ENCODE peak calls at places on chromosomes 16 and 17, in six cellular contexts. U is upper lobe of left lung, A is heart left ventricle, H is uterus, F is GM06990, I is tibial nerve. G is an unnamed sample.

GRCh38 chr17:82314721-82315605 is 2.4 kb downstream of the CD7 start:
- DNase-seq in U (no peak), A (no peak), H (no peak), F (no peak), I (no peak), G (no peak)

GRCh38 chr16:88466175-88466862 is 13.2 kb downstream of the ZFPM1 start:
- DNase-seq in U (no peak), A (no peak), H (no peak), F (no peak), I (no peak), G (no peak)

GRCh38 chr16:81432899-81433560 is 11.6 kb upstream of the CMIP start:
- DNase-seq in U (no peak), A (no peak), H (no peak), F (peak), I (no peak), G (no peak)

GRCh38 chr16:68358951-68359350 is 48.1 kb downstream of the PRMT7 start:
- DNase-seq in U (no peak), A (no peak), H (no peak), F (no peak), I (no peak), G (no peak)

GRCh38 chr17:58311429-58311894 is 17.1 kb downstream of the TSPOAP1 start:
- DNase-seq in U (no peak), A (no peak), H (no peak), F (no peak), I (no peak), G (no peak)

GRCh38 chr17:81315170-81315884 is 20.2 kb upstream of the SLC38A10 start:
- DNase-seq in U (no peak), A (no peak), H (no peak), F (no peak), I (no peak), G (no peak)

GRCh38 chr17:75694536-75694935 is 26.7 kb upstream of the ITGB4 start:
- DNase-seq in U (no peak), A (peak), H (no peak), F (no peak), I (no peak), G (peak)

GRCh38 chr17:40483679-40484078 is 17.7 kb downstream of the TNS4 start:
- DNase-seq in U (no peak), A (no peak), H (no peak), F (no peak), I (no peak), G (no peak)

GRCh38 chr16:79863128-79864031 is 262.8 kb upstream of the MAF start:
- DNase-seq in U (no peak), A (no peak), H (no peak), F (no peak), I (no peak), G (no peak)

GRCh38 chr16:81583893-81584705 is 139.5 kb downstream of the CMIP start:
- DNase-seq in U (peak), A (no peak), H (no peak), F (no peak), I (no peak), G (no peak)

GRCh38 chr16:57645691-57646387 is 17.4 kb downstream of the ADGRG1 start:
- DNase-seq in U (no peak), A (peak), H (peak), F (no peak), I (no peak), G (peak)

GRCh38 chr16:60945225-60945624 is 1091.0 kb downstream of the CDH8 start:
- DNase-seq in U (no peak), A (no peak), H (no peak), F (no peak), I (no peak), G (no peak)

GRCh38 chr17:28938552-28938951 is 12.8 kb downstream of the PHF12 start:
- DNase-seq in U (no peak), A (no peak), H (no peak), F (no peak), I (no peak), G (no peak)

GRCh38 chr17:74328487-74328886 is 2.5 kb downstream of the KIF19 start:
- DNase-seq in U (no peak), A (no peak), H (no peak), F (no peak), I (no peak), G (no peak)

GRCh38 chr17:74324521-74324920 is 1.5 kb upstream of the KIF19 start:
- DNase-seq in U (no peak), A (no peak), H (no peak), F (no peak), I (no peak), G (no peak)

GRCh38 chr17:74325743-74326379 is at the start of gene KIF19:
- DNase-seq in U (peak), A (peak), H (no peak), F (peak), I (no peak), G (peak)

GRCh38 chr17:74326506-74326905 is 480 bp downstream of the KIF19 start:
- DNase-seq in U (no peak), A (no peak), H (no peak), F (no peak), I (no peak), G (no peak)

DNA sequence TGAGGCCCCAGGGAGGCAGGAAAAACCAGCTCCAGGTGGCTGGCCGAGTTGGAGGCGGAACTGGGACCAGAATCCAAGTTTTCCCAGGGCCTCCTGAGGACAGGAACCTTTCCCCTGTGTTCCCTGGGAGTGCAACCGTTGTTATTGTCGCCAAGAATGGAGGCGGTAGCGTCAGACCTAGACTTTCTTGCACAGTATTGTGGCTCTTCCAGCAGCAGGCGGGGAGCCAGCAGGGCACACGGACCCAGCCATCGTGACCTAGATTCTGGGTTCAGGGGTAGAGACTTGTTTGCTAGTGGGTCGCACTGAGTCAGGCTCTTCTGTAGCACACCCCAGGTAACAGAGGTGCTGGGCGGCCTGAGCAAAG is 667 bp upstream of the KIF19 start:
- DNase-seq in U (no peak), A (no peak), H (no peak), F (no peak), I (no peak), G (no peak)
- H3K4me3 ChIP-seq in U (peak), A (peak), H (no peak), F (no peak), I (peak), G (peak)

DNA sequence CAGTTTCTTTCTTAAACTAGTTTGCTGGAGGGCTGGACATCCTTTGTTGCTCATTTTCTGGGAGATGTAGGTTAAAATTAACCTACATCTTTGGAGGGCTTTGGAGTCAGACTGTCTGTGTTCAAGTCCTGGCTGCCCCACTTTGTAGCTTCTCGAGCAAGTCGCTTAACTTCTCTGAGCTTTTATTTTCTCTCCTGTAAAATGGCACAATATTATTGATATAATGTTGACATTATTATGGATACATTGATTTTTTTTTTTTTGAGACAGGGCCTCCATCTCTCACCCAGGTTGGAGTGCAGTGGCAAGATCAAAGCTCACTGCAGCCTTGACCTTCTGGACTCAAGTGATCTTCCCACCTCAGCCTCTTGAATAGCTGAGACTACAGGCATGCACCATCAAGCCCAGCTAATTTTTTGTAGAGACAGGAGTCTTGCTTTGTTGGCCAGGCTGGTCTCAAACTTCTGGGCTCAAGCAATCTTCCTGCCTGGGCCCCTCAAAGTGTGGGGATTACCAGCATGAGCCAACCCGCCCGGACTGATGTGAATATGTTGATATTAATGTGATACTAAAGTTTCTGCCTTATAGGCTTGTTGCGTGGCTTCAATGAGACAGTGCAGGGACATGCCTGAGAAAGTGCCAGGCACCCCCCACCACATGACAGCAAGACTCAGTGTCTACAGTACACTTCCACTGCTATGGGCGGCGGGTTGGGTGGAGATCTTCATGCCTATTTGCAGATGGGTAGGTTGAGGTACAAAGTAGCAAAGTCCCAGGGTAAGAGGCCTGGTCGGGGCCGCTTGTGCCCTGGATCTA is 31.6 kb upstream of the RMI2 start:
- DNase-seq in U (no peak), A (no peak), H (no peak), F (no peak), I (no peak), G (no peak)
- H3K4me3 ChIP-seq in U (no peak), A (no peak), H (no peak), F (no peak), I (no peak), G (no peak)

GRCh38 chr16:66873685-66874055 is 6.6 kb upstream of the PDP2 start:
- DNase-seq in U (no peak), A (no peak), H (no peak), F (no peak), I (no peak), G (no peak)

GRCh38 chr16:66871840-66872239 is 8.5 kb upstream of the PDP2 start:
- DNase-seq in U (no peak), A (no peak), H (no peak), F (no peak), I (no peak), G (no peak)

GRCh38 chr16:66874079-66874775 is 6.1 kb upstream of the PDP2 start:
- DNase-seq in U (no peak), A (no peak), H (no peak), F (no peak), I (no peak), G (no peak)

GRCh38 chr16:66872524-66872923 is 7.8 kb upstream of the PDP2 start:
- DNase-seq in U (no peak), A (no peak), H (no peak), F (no peak), I (no peak), G (no peak)

DNA sequence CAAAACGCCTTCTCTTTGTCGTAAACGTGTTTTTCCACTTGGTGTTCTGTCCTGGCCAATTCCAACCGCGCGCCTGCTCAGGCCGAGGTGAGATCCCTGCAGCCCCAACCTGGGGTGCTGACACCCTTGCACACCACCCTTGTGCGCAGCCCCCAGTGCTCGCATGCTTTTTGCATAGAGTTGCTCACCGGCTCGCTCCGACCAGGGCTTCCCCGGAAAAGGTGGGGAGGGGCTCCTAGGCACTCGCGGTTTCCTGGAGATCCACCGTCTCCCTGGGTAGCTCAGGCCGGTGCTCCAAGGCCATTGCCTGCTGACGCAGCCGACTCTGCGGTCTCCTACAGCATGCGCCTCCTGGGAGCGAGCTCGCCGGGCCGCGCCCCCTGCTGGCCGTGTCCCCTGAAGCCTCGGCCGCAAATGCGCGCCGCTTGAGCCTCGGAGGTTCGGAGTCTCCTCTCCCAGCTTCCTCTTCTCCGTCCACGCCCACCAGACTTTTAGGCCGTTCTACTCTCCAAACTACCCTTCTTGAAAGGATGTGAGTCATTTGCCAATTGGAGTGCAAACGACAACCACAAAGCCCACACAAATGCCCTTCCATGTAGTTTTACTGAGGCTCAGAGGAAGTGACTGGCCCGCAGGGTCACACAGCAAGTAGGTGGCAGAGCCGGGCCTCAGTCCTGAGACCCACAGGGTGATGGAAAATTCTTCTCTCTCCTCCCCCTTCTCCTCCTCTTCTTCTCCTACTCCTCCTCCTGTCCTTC is 7.2 kb upstream of the PDP2 start:
- DNase-seq in U (peak), A (peak), H (peak), F (peak), I (peak), G (peak)
- H3K4me3 ChIP-seq in U (peak), A (peak), H (peak), F (peak), I (peak), G (peak)

DNA sequence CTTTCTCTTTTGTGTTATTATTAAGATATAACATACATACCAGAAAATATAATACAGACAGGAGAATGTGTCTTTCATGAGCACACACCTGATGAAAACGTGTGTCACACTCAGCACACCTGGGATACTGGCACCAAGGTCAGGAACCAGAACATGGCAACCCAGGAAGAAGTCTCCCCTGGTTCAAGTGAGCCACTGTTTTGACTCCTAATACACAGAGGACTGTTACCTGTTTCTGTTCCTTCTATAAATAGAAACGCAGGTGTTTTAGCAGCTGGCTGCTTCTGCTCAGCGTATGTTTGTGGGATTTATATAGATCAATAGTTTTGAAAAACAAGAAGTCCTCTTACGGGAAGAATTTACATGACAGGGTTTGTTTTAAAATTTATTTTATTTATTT is 3.5 kb downstream of the SEC14L1 start:
- DNase-seq in U (no peak), A (no peak), H (no peak), F (peak), I (no peak), G (no peak)
- H3K4me3 ChIP-seq in U (peak), A (peak), H (no peak), F (peak), I (peak), G (peak)

GRCh38 chr16:9658586-9658985 is 523.6 kb downstream of the GRIN2A start:
- DNase-seq in U (no peak), A (no peak), H (no peak), F (no peak), I (no peak), G (no peak)

GRCh38 chr16:9658157-9658556 is 524.1 kb downstream of the GRIN2A start:
- DNase-seq in U (no peak), A (no peak), H (no peak), F (no peak), I (no peak), G (no peak)

GRCh38 chr16:9661336-9661735 is 520.9 kb downstream of the GRIN2A start:
- DNase-seq in U (no peak), A (no peak), H (no peak), F (no peak), I (no peak), G (no peak)

DNA sequence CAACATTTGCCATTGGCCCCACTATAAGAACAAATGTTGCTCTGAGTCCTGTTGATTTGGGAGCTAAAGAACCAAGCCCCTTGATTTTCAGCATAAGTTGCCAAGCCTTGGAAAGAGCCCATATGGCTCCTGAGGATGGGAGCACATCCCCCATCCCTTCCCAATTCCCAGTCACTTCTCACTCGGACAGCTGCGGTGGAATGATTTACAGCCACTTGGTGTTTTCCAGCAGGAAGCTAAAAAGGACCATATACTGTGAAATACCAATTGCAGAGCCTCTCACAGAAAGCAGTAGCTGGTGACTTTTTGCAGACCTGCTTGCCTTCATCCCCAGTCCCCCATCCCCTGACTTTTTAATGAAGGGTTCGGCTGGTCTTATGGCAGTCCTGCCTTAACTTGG is 524.6 kb downstream of the GRIN2A start:
- DNase-seq in U (no peak), A (no peak), H (no peak), F (no peak), I (no peak), G (no peak)
- H3K4me3 ChIP-seq in U (no peak), A (no peak), H (no peak), F (no peak), I (no peak), G (no peak)

DNA sequence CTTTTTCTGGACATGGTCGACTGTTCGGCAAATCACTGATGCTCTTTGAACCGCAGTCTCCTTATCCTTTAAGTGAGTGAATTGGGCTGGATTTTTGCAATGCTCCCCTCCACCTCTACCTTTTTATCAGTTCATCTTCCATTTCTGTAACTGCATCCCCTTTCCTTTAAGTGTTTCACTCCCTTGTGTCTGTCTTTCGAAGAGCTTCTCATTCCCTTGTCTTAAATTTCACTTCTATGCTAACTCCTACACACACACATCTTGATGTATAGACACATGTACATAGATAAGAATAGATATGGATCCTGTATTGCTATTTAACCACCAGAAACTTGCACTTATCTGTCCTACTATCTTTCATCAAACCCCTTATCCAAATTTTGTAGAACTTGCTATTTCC is 250.7 kb downstream of the PHKB start:
- DNase-seq in U (no peak), A (no peak), H (no peak), F (no peak), I (no peak), G (no peak)
- H3K4me3 ChIP-seq in U (no peak), A (no peak), H (no peak), F (no peak), I (no peak), G (no peak)

GRCh38 chr16:30409125-30410060 is 2.0 kb downstream of the ZNF771 start:
- DNase-seq in U (peak), A (peak), H (peak), F (peak), I (peak), G (peak)
- H3K4me3 ChIP-seq in U (no peak), A (peak), H (no peak), F (no peak), I (peak), G (peak)

DNA sequence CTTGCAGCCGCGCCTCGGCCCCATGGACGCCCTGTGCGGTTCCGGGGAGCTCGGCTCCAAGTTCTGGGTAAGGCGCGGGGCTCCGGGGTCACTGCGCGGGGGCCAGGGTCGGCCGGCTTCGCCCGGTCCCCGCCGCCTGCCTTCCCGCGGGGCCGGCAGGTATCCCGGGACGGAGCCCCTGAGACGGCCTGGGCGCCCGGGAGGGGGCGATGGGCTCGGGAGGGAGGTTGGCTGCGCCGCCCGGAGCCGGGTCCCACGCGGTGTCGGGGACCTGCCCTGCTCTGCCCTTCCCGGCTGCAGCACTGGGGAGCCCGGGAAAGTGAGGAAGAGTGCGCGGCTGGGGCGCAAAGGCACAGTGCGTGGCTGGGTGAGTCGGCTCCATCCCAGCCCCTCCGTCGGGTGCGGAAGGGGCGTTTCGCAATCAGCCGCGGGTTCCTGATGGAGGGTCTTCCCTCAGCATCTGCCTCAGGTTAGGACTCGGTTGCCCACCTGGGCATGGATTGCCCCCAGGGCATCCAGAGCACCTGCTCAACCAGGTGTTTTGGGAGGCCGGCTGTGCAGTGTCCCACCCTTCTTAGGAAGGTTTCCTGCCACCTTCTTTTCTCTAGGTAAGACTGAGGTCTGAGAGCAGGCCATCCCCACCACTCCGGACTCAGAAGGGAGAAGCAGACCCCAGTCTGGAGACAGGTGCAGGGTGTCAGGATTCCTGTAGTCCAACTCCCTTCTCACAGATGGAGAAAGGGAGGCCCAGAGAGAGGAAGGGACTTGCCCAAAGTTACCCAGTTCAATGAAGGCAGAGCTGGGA is 436 bp downstream of the ABCC3 start:
- DNase-seq in U (no peak), A (no peak), H (no peak), F (no peak), I (no peak), G (no peak)
- H3K4me3 ChIP-seq in U (peak), A (peak), H (no peak), F (peak), I (peak), G (peak)